ENCODE peak calls at places on chromosomes 1 and 21, in four cellular contexts. M is GM12891, L is GM12878, Q is K562. V is an unnamed sample.

GRCh38 chr1:38097256-38097655 is 50.7 kb upstream of the POU3F1 start:
- DNase-seq in L (no peak), M (no peak), Q (no peak), V (no peak)

GRCh38 chr1:196609114-196609737 is 986 bp upstream of the KCNT2 start:
- DNase-seq in M (no peak), Q (no peak), L (no peak), V (no peak)

GRCh38 chr1:185574139-185574835 is 159.9 kb upstream of the HMCN1 start:
- DNase-seq in Q (no peak), M (no peak), L (no peak), V (no peak)

GRCh38 chr1:226044514-226045132 is 17.9 kb upstream of the H3-3A start:
- DNase-seq in L (no peak), M (no peak), Q (no peak), V (no peak)

GRCh38 chr1:171817511-171818265 is 23.6 kb upstream of the DNM3 start:
- DNase-seq in L (no peak), M (no peak), Q (no peak), V (no peak)

GRCh38 chr1:66436378-66437135 is 97.4 kb upstream of the SGIP1 start:
- DNase-seq in L (peak), M (no peak), Q (no peak), V (peak)

GRCh38 chr1:62232885-62233284 is 38.2 kb downstream of the L1TD1 start:
- DNase-seq in L (no peak), M (no peak), Q (no peak), V (no peak)

GRCh38 chr1:73644198-73644597 is 553.8 kb downstream of the LRRIQ3 start:
- DNase-seq in Q (no peak), M (no peak), L (no peak), V (no peak)

GRCh38 chr1:228416217-228416971 is at the start of gene TRIM17:
- DNase-seq in M (peak), L (no peak), Q (peak), V (no peak)

GRCh38 chr21:17455451-17455850 is 57.4 kb upstream of the CXADR start:
- DNase-seq in L (no peak), Q (no peak), M (no peak), V (no peak)

GRCh38 chr1:100989306-100990077 is 36.1 kb downstream of the DPH5 start:
- DNase-seq in Q (no peak), M (no peak), L (no peak), V (no peak)

GRCh38 chr1:192952646-192953045 is 106.5 kb downstream of the UCHL5 start:
- DNase-seq in Q (no peak), L (no peak), M (no peak), V (no peak)

GRCh38 chr1:19682257-19682656 is 17.6 kb downstream of the HTR6 start:
- DNase-seq in Q (no peak), M (no peak), L (no peak), V (no peak)

GRCh38 chr1:89989099-89989498 is 5.8 kb upstream of the ZNF326 start:
- DNase-seq in L (no peak), Q (no peak), M (no peak), V (no peak)

GRCh38 chr1:230083746-230084407 is 16.8 kb downstream of the GALNT2 start:
- DNase-seq in Q (no peak), L (no peak), M (no peak), V (no peak)

GRCh38 chr1:205520709-205521108 is 16.2 kb downstream of the CDK18 start:
- DNase-seq in M (no peak), L (no peak), Q (no peak), V (no peak)

GRCh38 chr1:214862421-214862820 is 220.1 kb upstream of the KCNK2 start:
- DNase-seq in Q (no peak), M (no peak), L (no peak), V (no peak)

GRCh38 chr1:36675931-36676562 is 193.3 kb upstream of the CSF3R start:
- DNase-seq in L (no peak), M (no peak), Q (no peak), V (no peak)

GRCh38 chr1:54453089-54453488 is 46.9 kb upstream of the SSBP3 start:
- DNase-seq in M (no peak), Q (no peak), L (no peak), V (no peak)

GRCh38 chr1:86156571-86157455 is at the start of gene COL24A1:
- DNase-seq in Q (peak), L (no peak), M (peak), V (peak)

GRCh38 chr1:211648980-211649934 is 26.2 kb downstream of the NEK2 start:
- DNase-seq in L (no peak), M (no peak), Q (peak), V (no peak)

GRCh38 chr1:75083848-75084514 is 50.2 kb upstream of the LHX8 start:
- DNase-seq in Q (no peak), L (no peak), M (no peak), V (no peak)

GRCh38 chr21:44982558-44983244 is 42.9 kb downstream of the SLX9 start:
- DNase-seq in Q (no peak), L (no peak), M (no peak), V (no peak)

GRCh38 chr1:3176820-3177219 is 107.8 kb downstream of the PRDM16 start:
- DNase-seq in M (no peak), Q (no peak), L (no peak), V (no peak)

GRCh38 chr1:181113061-181113695 is 24.7 kb downstream of the IER5 start:
- DNase-seq in M (no peak), Q (peak), L (no peak), V (no peak)

GRCh38 chr21:39103689-39104088 is 79.6 kb downstream of the PSMG1 start:
- DNase-seq in Q (no peak), L (no peak), M (no peak), V (no peak)

GRCh38 chr1:88549536-88549935 is 134.5 kb upstream of the PKN2 start:
- DNase-seq in M (no peak), Q (no peak), L (no peak), V (no peak)

GRCh38 chr1:163730366-163730765 is 408.6 kb downstream of the NUF2 start:
- DNase-seq in Q (no peak), L (no peak), M (no peak), V (no peak)

GRCh38 chr1:26278835-26279597 is 870 bp upstream of the SH3BGRL3 start:
- DNase-seq in M (no peak), Q (peak), L (no peak), V (no peak)

GRCh38 chr1:207873055-207873890 is 37.7 kb downstream of the CD34 start:
- DNase-seq in Q (no peak), L (no peak), M (no peak), V (peak)
- TF ChIP-seq SPI1 in Q (no peak), L (no peak), M (no peak), V (no peak)

GRCh38 chr1:39895096-39895495 is 6.6 kb downstream of the MYCL start:
- DNase-seq in Q (no peak), M (no peak), L (no peak), V (no peak)

GRCh38 chr1:39895731-39896480 is 5.8 kb downstream of the MYCL start:
- DNase-seq in L (no peak), Q (no peak), M (no peak), V (no peak)

GRCh38 chr1:39890880-39891279 is 7.6 kb upstream of the TRIT1 start:
- DNase-seq in Q (no peak), L (no peak), M (no peak), V (no peak)

GRCh38 chr1:39890267-39890666 is 7.0 kb upstream of the TRIT1 start:
- DNase-seq in M (no peak), Q (no peak), L (no peak), V (peak)

DNA sequence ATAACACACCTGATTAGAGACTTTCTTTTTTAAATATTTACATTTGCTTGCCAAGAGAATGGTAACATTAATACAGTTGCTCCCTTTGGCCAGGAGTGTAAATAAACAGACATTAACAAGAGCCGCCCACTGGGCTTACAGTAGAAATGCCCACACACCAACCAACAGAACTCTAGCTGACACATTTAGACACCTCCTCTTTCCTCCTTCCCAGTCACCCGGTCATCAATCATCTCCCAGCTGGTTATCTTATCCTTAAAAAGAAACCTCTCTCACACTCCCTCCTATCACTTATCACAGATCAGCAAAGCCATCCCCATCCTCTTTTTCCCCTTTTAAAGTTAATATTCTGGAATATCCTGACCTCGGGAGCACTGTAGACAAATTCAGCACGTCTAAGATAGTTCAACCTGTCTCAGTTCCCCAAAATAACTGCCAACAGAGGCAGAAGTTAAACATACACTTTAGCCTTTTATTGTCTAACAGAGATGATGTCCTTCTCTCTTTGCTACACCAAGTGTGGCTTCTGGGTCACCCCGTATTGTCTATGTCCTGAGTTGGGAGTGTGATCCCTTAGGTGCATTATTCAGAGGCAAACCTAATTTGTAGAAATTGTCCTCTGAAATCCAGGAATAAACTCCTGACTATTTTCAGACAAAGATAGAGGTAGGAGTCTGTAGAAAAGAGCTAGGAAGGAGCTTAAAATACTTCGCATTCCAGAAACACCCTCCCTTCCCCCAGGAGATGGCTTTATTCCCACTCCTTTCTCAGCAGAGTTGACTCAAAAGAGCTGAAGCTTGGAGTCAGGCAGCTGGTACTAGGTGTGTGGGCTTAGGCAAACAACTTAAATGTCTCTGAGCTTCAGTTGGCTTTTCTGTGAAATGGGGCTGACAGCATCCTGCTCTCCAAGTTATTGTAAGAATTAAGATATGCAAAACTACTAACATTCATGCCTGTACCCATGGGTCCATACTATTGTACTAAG is 8.8 kb downstream of the MYCL start:
- DNase-seq in Q (peak), L (no peak), M (no peak), V (no peak)
- TF ChIP-seq SPI1 in Q (peak), L (peak), M (peak), V (peak)

DNA sequence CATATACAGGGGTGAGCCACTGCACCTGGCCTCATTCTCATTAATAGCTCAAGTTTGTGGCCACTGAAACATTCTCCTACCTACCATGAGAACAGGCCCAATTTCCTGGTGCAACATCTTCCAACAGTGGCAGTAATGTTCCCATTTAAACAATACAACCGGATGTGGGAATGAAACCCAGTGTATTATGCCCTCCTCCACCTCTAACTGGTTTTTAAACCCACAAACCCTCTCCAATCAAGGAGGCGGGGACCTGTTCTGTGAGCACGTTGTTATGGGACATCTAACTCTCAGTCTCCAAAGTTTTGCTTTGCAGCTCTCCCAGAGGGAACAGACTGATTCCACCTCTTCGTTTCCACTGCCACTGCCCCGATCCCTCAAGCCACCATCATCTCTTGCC is 2.6 kb downstream of the CTNNBIP1 start:
- DNase-seq in Q (no peak), M (no peak), L (no peak), V (no peak)
- TF ChIP-seq SPI1 in Q (no peak), M (no peak), L (no peak), V (no peak)

DNA sequence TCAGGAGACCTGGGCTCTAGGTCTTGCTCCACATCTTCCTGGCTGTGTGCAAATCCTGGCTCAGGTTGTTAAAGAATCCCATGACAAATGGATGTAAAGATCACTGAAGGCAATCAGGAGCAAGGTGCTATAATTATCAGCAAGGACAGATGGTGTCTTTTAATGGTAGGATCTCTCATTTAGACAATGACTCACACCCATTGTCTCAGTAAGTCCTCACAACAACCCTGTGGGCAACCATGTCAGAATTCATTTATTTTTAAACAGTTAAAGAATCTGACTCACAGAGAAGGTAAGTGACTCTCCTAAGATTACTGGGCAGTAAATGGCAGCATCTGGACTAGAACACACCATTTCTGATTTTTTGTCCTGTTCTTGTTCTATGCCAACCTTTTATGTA is 32.8 kb downstream of the RNASEL start:
- DNase-seq in L (no peak), M (no peak), Q (no peak), V (no peak)
- TF ChIP-seq SPI1 in L (no peak), M (no peak), Q (no peak), V (no peak)

GRCh38 chr21:34722684-34723300 is 54.0 kb downstream of the CLIC6 start:
- DNase-seq in Q (peak), L (no peak), M (no peak), V (no peak)
- TF ChIP-seq SPI1 in Q (no peak), L (no peak), M (no peak), V (no peak)

GRCh38 chr1:46547481-46548383 is 3.7 kb downstream of the KNCN start:
- DNase-seq in M (peak), Q (peak), L (no peak), V (peak)
- TF ChIP-seq SPI1 in M (no peak), Q (no peak), L (no peak), V (no peak)

DNA sequence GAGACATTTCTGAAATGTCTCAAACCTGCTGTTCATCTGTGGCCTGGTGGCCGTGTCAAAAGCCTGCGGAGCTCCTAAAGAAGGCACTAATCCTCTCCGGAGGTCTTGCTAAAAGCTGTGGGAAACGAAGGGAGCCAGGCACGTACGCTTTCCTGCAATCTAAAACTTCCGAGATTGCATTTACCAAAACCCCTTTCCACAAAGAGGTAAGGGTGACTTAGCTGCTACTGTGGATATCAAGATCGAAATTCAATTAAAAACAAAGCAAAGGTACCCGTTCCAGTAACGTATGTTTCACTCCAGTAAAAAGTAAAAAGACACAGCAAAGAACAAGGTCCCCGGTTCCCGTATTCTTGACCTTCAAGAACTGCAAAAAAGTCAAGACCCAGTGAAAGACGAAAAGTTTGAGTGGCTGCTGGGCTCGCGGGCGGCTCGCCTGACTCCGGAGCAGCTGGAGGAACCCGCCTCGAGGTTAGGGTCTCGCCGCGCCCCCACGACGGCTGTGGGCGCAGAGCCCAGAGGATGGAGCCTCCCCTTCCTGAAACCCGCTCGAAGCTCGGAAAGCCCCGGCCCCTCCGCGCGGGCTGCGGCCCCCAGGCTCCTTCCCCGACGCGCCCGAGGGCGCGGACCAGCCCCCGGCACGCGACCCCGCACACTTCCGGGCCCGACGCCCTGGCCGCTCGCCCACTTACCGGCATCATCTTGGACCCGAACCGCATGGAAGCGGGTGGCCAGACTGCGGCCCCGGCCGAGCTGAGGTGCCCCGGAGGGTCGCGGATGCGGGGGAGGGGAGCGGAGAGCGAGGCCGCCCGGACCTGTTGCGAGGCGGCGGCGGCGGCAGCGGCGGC is 561 bp downstream of the TP53BP2 start:
- DNase-seq in M (no peak), Q (no peak), L (no peak), V (no peak)
- TF ChIP-seq SPI1 in M (no peak), Q (no peak), L (no peak), V (no peak)

DNA sequence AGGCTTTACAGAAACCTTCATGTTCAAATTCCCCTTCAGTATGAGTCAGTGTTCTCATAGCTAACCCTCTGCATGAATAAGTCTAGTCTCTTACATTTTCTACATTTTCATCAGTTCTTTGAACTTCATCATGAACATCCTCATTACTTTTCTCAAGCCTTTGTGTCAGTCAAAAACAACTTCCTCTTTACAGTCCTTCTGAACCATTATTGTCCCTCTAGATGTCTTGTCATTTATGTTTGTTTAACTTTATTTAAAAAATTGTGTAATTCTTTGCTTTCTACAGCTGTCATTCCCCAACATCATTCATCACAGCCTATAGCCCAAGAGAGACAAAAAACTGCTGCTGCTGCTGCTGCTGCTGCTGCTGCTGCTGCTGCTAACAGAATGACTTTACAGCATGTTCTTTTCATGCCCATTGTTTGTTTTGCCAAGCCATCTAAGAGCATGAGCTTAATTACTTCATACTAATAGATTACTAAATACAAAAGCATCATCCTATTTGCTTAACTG is 133.1 kb downstream of the LRRC40 start:
- DNase-seq in M (no peak), Q (no peak), L (no peak), V (no peak)
- TF ChIP-seq SPI1 in M (no peak), Q (no peak), L (no peak), V (peak)

DNA sequence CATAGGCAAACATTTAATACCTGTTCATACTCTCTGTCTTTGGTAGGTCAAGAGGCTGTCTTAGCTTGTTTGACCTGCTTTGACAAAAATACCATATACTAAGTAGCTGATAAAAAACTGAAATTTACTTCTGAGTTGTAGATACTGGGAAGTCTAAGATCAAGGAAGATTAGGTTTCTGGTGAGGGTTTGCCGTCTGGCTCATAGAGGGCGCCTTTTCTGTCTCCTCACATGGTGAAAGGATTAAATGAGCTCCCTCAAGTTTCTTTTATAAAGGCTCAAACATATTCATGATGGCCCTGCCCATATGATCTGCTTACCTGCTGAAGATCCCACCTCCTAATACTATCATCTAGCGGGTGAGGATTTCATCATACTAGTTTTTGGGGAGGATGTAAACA is 1076.1 kb upstream of the NCAM2 start:
- DNase-seq in L (no peak), Q (no peak), M (no peak), V (no peak)
- TF ChIP-seq SPI1 in L (no peak), Q (no peak), M (no peak), V (no peak)

GRCh38 chr1:59625388-59625787 is 189.4 kb upstream of the HOOK1 start:
- DNase-seq in M (no peak), L (no peak), Q (no peak), V (no peak)

GRCh38 chr1:59617418-59617817 is 197.3 kb upstream of the HOOK1 start:
- DNase-seq in M (no peak), Q (no peak), L (no peak), V (no peak)

GRCh38 chr1:59619576-59619975 is 195.2 kb upstream of the HOOK1 start:
- DNase-seq in L (no peak), M (no peak), Q (no peak), V (no peak)
- TF ChIP-seq SPI1 in L (no peak), M (no peak), Q (no peak), V (no peak)